ENCODE peak calls at places on chromosomes 13 and 19, in five cellular contexts. L, S, Y, X and Z are unnamed samples.

GRCh38 chr19:35937345-35938281 is 1.4 kb downstream of the LRFN3 start:
- DNase-seq in X (no peak), Y (no peak), L (peak), S (no peak), Z (no peak)

GRCh38 chr13:48400090-48400694 is 12.7 kb downstream of the LPAR6 start:
- DNase-seq in Y (no peak), L (no peak), X (no peak), S (peak), Z (peak)

GRCh38 chr19:10617409-10618121 is 7.8 kb upstream of the SLC44A2 start:
- DNase-seq in Y (peak), X (no peak), S (peak), L (no peak), Z (peak)

GRCh38 chr13:50156140-50156539 is 140.9 kb downstream of the KCNRG start:
- DNase-seq in Y (peak), L (no peak), S (peak), X (no peak), Z (peak)

GRCh38 chr13:79780240-79780639 is 299.3 kb downstream of the NDFIP2 start:
- DNase-seq in S (peak), X (no peak), L (no peak), Y (peak), Z (peak)

GRCh38 chr19:38134538-38135149 is 89.4 kb downstream of the DPF1 start:
- DNase-seq in S (peak), Y (peak), X (no peak), L (peak), Z (no peak)

GRCh38 chr19:22601906-22602630 is 32.1 kb upstream of the ZNF492 start:
- DNase-seq in S (no peak), L (no peak), Y (no peak), X (no peak), Z (no peak)

GRCh38 chr13:113591750-113592149 is 7.2 kb downstream of the TFDP1 start:
- DNase-seq in Y (no peak), X (peak), S (no peak), L (no peak), Z (no peak)

GRCh38 chr13:70755411-70755810 is 647.2 kb upstream of the KLHL1 start:
- DNase-seq in S (no peak), X (no peak), L (peak), Y (no peak), Z (no peak)

GRCh38 chr13:107208889-107209288 is 641.0 kb upstream of the ARGLU1 start:
- DNase-seq in L (peak), Y (no peak), X (no peak), S (peak), Z (no peak)

GRCh38 chr19:12703056-12703455 is 6.6 kb upstream of the FBXW9 start:
- DNase-seq in S (peak), Y (peak), L (peak), X (no peak), Z (peak)

GRCh38 chr13:59744747-59745394 is 418.9 kb downstream of the DIAPH3 start:
- DNase-seq in Y (no peak), X (no peak), S (peak), L (no peak), Z (peak)

GRCh38 chr19:19385900-19386339 is 19.6 kb upstream of the GATAD2A start:
- DNase-seq in Y (no peak), S (no peak), L (no peak), X (no peak), Z (peak)